ENCODE peak calls at places on chromosome 9, in four cellular contexts. One of them, this sample, is unnamed.

GRCh38 chr9:70893610-70894122 is 227.8 kb downstream of the TRPM3 start:
- DNase-seq in AG04450: no peak
- DNase-seq in AG09309: no peak
- DNase-seq in SK-N-SH: no peak
- DNase-seq in this sample: no peak

GRCh38 chr9:5611321-5612186 is 17.4 kb upstream of the RIC1 start:
- DNase-seq in AG04450: no peak
- DNase-seq in AG09309: no peak
- DNase-seq in SK-N-SH: no peak
- DNase-seq in this sample: no peak

GRCh38 chr9:110996436-110997224 is 41.6 kb downstream of the LPAR1 start:
- DNase-seq in AG09309: peak; percentile 79
- DNase-seq in AG04450: peak; percentile 61
- DNase-seq in SK-N-SH: no peak
- DNase-seq in this sample: no peak

GRCh38 chr9:2616726-2617377 is 4.7 kb upstream of the VLDLR start:
- DNase-seq in AG04450: no peak
- DNase-seq in SK-N-SH: no peak
- DNase-seq in AG09309: no peak
- DNase-seq in this sample: no peak

GRCh38 chr9:134285215-134285845 is 40.9 kb upstream of the RXRA start:
- DNase-seq in AG09309: no peak
- DNase-seq in SK-N-SH: no peak
- DNase-seq in AG04450: no peak
- DNase-seq in this sample: no peak

GRCh38 chr9:137963525-137963924 is 85.9 kb downstream of the CACNA1B start:
- DNase-seq in AG09309: no peak
- DNase-seq in AG04450: no peak
- DNase-seq in SK-N-SH: no peak
- DNase-seq in this sample: no peak

GRCh38 chr9:99180662-99181061 is 41.1 kb downstream of the ALG2 start:
- DNase-seq in AG04450: no peak
- DNase-seq in SK-N-SH: no peak
- DNase-seq in AG09309: no peak
- DNase-seq in this sample: no peak

GRCh38 chr9:117343416-117343815 is 71.4 kb downstream of the ASTN2 start:
- DNase-seq in AG09309: no peak
- DNase-seq in AG04450: no peak
- DNase-seq in SK-N-SH: no peak
- DNase-seq in this sample: no peak

GRCh38 chr9:27426717-27427645 is 97.1 kb upstream of the IFNK start:
- DNase-seq in AG04450: no peak
- DNase-seq in SK-N-SH: no peak
- DNase-seq in AG09309: no peak
- DNase-seq in this sample: no peak

GRCh38 chr9:105359899-105360298 is 87.9 kb upstream of the FSD1L start:
- DNase-seq in AG04450: peak; percentile 6
- DNase-seq in AG09309: peak; percentile 17
- DNase-seq in SK-N-SH: no peak
- DNase-seq in this sample: peak; percentile 1

GRCh38 chr9:70747335-70747734 is 332.9 kb upstream of the KLF9 start:
- DNase-seq in SK-N-SH: no peak
- DNase-seq in AG04450: no peak
- DNase-seq in AG09309: peak; percentile 16
- DNase-seq in this sample: no peak

GRCh38 chr9:109311281-109311680 is 9.6 kb downstream of the EPB41L4B start:
- DNase-seq in SK-N-SH: no peak
- DNase-seq in AG09309: no peak
- DNase-seq in AG04450: no peak
- DNase-seq in this sample: no peak

GRCh38 chr9:16484744-16485143 is 385.7 kb downstream of the BNC2 start:
- DNase-seq in AG09309: peak; percentile 21
- DNase-seq in SK-N-SH: peak; percentile 52
- DNase-seq in AG04450: no peak
- DNase-seq in this sample: peak; percentile 42

GRCh38 chr9:16637938-16638337 is 232.5 kb downstream of the BNC2 start:
- DNase-seq in SK-N-SH: no peak
- DNase-seq in AG04450: no peak
- DNase-seq in AG09309: no peak
- DNase-seq in this sample: no peak

GRCh38 chr9:123329329-123329955 is 26.6 kb upstream of the CRB2 start:
- DNase-seq in AG09309: no peak
- DNase-seq in AG04450: no peak
- DNase-seq in SK-N-SH: no peak
- DNase-seq in this sample: no peak

GRCh38 chr9:111148994-111149759 is 110.9 kb upstream of the LPAR1 start:
- DNase-seq in AG04450: no peak
- DNase-seq in AG09309: no peak
- DNase-seq in SK-N-SH: no peak
- DNase-seq in this sample: no peak

GRCh38 chr9:133970581-133970900 is 21.6 kb downstream of the VAV2 start:
- DNase-seq in SK-N-SH: no peak
- DNase-seq in AG09309: no peak
- DNase-seq in AG04450: no peak
- DNase-seq in this sample: no peak

GRCh38 chr9:74942801-74943200 is 9.9 kb downstream of the C9orf40 start:
- DNase-seq in AG09309: no peak
- DNase-seq in SK-N-SH: no peak
- DNase-seq in AG04450: no peak
- DNase-seq in this sample: no peak

DNA sequence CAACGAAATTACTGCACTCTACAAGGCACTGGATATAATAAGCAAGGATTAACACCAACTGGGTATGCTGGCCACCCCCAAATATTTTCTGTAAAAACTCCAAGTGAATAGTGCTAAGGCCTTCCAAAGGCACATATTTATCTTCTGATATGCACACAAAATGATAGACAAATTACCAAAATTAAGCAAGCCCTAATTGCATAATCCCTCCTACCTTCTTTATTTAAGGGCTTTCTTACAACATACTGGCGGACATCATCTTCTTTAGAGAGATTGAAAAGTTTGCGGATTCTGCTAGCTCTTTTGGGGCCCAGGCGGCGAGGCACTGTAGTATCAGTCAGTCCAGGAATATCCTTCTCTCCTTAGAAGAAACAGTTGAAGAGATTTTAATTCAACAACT is 1.9 kb downstream of the RPS6 start:
- DNase-seq in AG04450: no peak
- DNase-seq in SK-N-SH: no peak
- DNase-seq in AG09309: no peak
- DNase-seq in this sample: no peak
- H3K4me3 ChIP-seq in AG04450: peak overlapping the region; percentile 91
- H3K4me3 ChIP-seq in SK-N-SH: peak overlapping the region; percentile 87
- H3K4me3 ChIP-seq in AG09309: peak overlapping the region; percentile 76
- H3K4me3 ChIP-seq in this sample: peak overlapping the region; percentile 87

GRCh38 chr9:96327694-96328352 is 25.8 kb upstream of the HSD17B3 start:
- DNase-seq in SK-N-SH: peak; percentile 68
- DNase-seq in AG09309: no peak
- DNase-seq in AG04450: peak; percentile 33
- DNase-seq in this sample: peak; percentile 38
- TF ChIP-seq CTCF in SK-N-SH: peak; percentile 90
- TF ChIP-seq CTCF in AG09309: peak; percentile 71
- TF ChIP-seq CTCF in AG04450: peak; percentile 83
- TF ChIP-seq CTCF in this sample: peak; percentile 84

DNA sequence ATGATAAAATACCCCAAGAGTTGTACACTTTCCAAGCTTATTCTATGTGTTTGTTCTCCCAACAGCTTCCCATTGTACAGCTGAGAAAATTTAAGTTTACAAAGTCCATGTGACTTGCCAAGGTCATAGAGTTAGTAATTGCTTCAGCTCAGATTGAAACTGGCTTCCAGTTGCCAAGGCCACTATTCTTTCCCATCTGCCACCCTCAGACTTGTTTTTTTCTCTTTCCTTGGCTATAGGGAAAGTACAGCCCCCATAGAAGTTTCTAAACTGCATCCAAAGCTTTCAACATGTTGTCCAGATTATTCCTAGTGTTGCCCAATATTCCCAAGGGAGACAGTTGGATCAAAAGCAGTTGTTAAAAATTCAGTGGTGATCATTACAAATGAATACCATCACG is 34.8 kb downstream of the TNFSF8 start:
- DNase-seq in AG09309: peak; percentile 27
- DNase-seq in SK-N-SH: no peak
- DNase-seq in AG04450: no peak
- DNase-seq in this sample: no peak
- H3K4me3 ChIP-seq in AG09309: no peak overlapping the region
- H3K4me3 ChIP-seq in SK-N-SH: no peak overlapping the region
- H3K4me3 ChIP-seq in AG04450: no peak overlapping the region
- H3K4me3 ChIP-seq in this sample: no peak overlapping the region

DNA sequence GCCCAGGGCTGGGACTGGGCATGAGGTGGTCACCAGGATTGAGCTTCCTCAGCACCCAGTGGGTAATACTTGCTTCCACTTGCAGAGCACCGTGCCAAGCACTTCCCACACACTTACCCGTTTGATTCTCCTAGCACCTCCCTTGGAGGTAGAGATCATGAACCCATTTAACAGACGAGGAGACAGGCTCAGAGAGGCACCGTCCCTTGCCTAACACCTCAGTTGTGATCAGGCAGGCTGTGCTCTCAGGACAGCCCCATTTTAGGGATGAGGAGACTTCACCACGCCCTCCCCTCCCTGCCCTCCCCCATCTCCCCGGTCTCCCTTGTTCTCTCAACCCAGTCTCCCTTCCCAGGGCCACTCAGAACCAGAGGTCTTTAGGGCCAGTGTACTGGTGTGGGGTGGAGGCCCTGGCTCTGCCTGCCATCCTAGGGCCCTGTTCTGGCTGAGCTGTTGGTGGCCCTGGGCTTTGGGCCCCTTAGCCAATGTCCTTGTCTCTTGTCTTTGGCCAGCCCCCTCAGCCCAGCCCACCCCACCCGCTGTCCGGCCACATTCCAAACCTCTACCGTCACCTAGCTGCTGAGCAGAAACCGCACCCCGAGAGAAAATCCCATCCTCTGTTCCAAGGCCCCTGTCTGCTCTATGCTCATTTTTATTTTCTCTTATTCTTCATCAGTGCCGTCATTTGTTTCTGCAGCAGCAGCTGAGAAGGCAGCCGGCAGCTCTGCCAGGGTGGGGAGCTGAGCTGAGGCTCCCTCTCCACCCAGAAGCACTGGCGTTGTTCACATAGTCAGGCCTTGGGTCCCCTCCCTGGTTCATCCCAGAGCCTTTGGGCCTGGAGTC is 33.8 kb downstream of the OLFML2A start:
- DNase-seq in SK-N-SH: peak; percentile 27
- DNase-seq in AG04450: peak; percentile 69
- DNase-seq in AG09309: no peak
- DNase-seq in this sample: peak; percentile 90
- TF ChIP-seq CTCF in SK-N-SH: no peak
- TF ChIP-seq CTCF in AG04450: no peak
- TF ChIP-seq CTCF in AG09309: no peak
- TF ChIP-seq CTCF in this sample: no peak

GRCh38 chr9:78707481-78707977 is 410.6 kb downstream of the PSAT1 start:
- DNase-seq in AG04450: peak; percentile 32
- DNase-seq in SK-N-SH: no peak
- DNase-seq in AG09309: peak; percentile 91
- DNase-seq in this sample: peak; percentile 64

DNA sequence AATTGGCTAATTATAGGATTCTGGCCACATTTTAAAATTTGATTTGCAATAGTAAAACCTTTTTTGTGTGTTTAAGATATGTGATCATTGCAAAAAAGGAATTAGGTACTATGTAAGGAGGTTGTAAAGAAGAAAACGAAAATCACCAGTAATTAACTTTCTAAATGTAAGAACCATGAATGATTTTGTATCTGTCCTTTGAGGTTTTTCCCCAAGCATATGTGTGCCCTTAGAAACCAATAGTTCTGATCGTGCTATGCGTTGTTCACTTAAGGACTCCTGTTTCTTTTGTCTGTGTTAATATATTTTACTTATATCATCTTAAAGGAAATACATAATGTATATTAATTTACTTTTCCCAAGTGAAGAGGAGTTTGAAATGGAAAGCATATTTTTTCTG is 410.2 kb downstream of the PSAT1 start:
- DNase-seq in AG09309: no peak
- DNase-seq in AG04450: no peak
- DNase-seq in SK-N-SH: no peak
- DNase-seq in this sample: no peak
- H3K4me3 ChIP-seq in AG09309: no peak overlapping the region
- H3K4me3 ChIP-seq in AG04450: no peak overlapping the region
- H3K4me3 ChIP-seq in SK-N-SH: no peak overlapping the region
- H3K4me3 ChIP-seq in this sample: no peak overlapping the region

DNA sequence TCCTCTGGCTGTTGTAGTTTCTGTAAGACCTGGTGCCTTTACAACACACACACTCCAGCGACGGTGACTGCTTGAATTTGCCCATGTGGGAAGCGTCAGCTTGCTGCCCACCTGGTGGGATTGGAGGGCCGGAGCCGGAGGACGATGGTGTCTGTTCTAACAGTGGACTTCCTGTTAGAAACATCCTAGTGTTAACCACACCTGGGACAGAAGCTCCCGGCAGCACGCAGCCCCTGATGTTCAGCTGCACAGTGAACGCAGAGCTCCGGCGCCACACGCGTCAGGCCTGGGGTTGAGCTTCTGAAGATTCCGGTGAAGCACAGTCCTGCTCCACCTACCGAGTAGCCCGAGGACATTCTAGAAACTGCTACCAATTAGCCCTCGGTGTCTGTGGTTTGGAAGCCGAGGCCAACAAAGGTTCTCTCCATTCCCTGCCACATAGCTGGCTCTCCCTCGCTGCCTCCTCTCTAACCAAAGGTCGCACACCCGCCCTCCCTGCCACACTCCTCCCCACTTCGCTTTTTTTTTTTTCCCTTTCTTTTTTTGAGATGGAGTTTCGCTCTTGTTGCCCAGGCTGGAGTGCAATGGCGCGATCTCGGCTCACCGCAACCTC is 14.4 kb downstream of the PMPCA start:
- DNase-seq in AG09309: no peak
- DNase-seq in SK-N-SH: no peak
- DNase-seq in AG04450: no peak
- DNase-seq in this sample: no peak
- TF ChIP-seq CTCF in AG09309: no peak
- TF ChIP-seq CTCF in SK-N-SH: no peak
- TF ChIP-seq CTCF in AG04450: no peak
- TF ChIP-seq CTCF in this sample: no peak

DNA sequence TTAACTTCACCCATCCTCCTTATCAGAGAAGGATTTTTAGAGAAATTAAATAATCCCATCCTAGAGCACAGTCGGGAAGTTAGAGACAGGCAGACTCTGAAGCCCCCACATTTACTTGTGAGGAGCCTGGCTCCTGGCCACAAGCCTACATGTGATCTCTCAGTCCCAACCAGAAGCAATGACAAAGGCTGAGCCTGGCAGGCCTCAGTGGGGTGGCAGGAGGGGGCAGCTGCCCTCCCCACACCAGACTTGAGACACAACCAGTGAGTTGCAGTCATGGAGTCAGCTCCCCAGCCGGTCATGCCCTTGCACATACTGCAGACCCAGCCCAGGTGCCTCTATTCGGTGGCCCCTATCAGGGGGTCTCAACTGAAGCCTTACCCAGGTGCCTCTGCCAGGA is 11.0 kb downstream of the NAIF1 start:
- DNase-seq in SK-N-SH: no peak
- DNase-seq in AG04450: no peak
- DNase-seq in AG09309: no peak
- DNase-seq in this sample: no peak
- H3K4me3 ChIP-seq in SK-N-SH: no peak overlapping the region
- H3K4me3 ChIP-seq in AG04450: no peak overlapping the region
- H3K4me3 ChIP-seq in AG09309: no peak overlapping the region
- H3K4me3 ChIP-seq in this sample: no peak overlapping the region